ENCODE peak calls at places on chromosomes 11 and 22, in four cellular contexts. J is GM20000, F is mucosa of descending colon, S is heart left ventricle. X is an unnamed sample.

GRCh38 chr22:21858025-21858764 is 9.2 kb downstream of the MAPK1 start:
- DNase-seq in J (no peak), F (no peak), S (no peak), X (no peak)

GRCh38 chr11:118908931-118909618 is 16.7 kb downstream of the BCL9L start:
- DNase-seq in J (no peak), F (peak; percentile 66), S (peak; percentile 90), X (peak; percentile 89)

GRCh38 chr11:27514558-27514957 is 8.0 kb upstream of the LIN7C start:
- DNase-seq in J (no peak), F (no peak), S (peak; percentile 68), X (no peak)

GRCh38 chr11:61505640-61506155 is 2.9 kb upstream of the LRRC10B start:
- DNase-seq in J (no peak), F (no peak), S (no peak), X (no peak)

GRCh38 chr11:130858215-130858614 is 58.1 kb downstream of the SNX19 start:
- DNase-seq in J (no peak), F (no peak), S (no peak), X (no peak)

GRCh38 chr11:111978028-111978771 is 41.1 kb downstream of the DIXDC1 start:
- DNase-seq in J (no peak), F (no peak), S (peak; percentile 43), X (peak; percentile 37)

GRCh38 chr11:110463153-110463552 is 33.4 kb downstream of the FDX1 start:
- DNase-seq in J (no peak), F (peak; percentile 69), S (no peak), X (peak; percentile 34)

GRCh38 chr22:20238567-20239062 is 29.5 kb downstream of the RTN4R start:
- DNase-seq in J (peak; percentile 96), F (peak; percentile 64), S (peak; percentile 55), X (no peak)

GRCh38 chr11:43736502-43737193 is 56.1 kb downstream of the HSD17B12 start:
- DNase-seq in J (peak; percentile 18), F (no peak), S (no peak), X (no peak)

GRCh38 chr22:39496131-39496838 is 5.8 kb upstream of the MIEF1 start:
- DNase-seq in J (no peak), F (peak; percentile 82), S (peak; percentile 77), X (peak; percentile 77)

GRCh38 chr11:69559181-69559580 is 77.7 kb downstream of the LINC01488 start:
- DNase-seq in J (no peak), F (no peak), S (no peak), X (no peak)

GRCh38 chr11:8802263-8802662 is 108.7 kb upstream of the AKIP1 start:
- DNase-seq in J (no peak), F (no peak), S (no peak), X (no peak)